ENCODE peak calls at places on chromosomes 4 and X, in four cellular contexts. P, G, W and B are unnamed samples.

GRCh38 chrX:13748486-13748885 is 13.9 kb downstream of the OFD1 start:
- DNase-seq in G (no peak), P (no peak), W (no peak), B (no peak)

GRCh38 chr4:25320374-25321172 is 8.0 kb downstream of the ZCCHC4 start:
- DNase-seq in P (no peak), G (no peak), W (no peak), B (no peak)

GRCh38 chr4:108172780-108173598 is 4.3 kb upstream of the LEF1 start:
- DNase-seq in W (no peak), P (peak; percentile 67), G (peak; percentile 80), B (no peak)

GRCh38 chrX:9308426-9308825 is 156.4 kb upstream of the TBL1X start:
- DNase-seq in G (no peak), P (no peak), W (no peak), B (no peak)

GRCh38 chr4:45036677-45037076 is 310.3 kb upstream of the GNPDA2 start:
- DNase-seq in P (no peak), W (no peak), G (no peak), B (no peak)

GRCh38 chr4:174069848-174070330 is 213.6 kb downstream of the FBXO8 start:
- DNase-seq in G (no peak), W (no peak), P (no peak), B (no peak)

GRCh38 chr4:85725727-85726170 is 250.8 kb downstream of the ARHGAP24 start:
- DNase-seq in G (no peak), W (no peak), P (no peak), B (no peak)

GRCh38 chr4:647481-647880 is 22.1 kb downstream of the PDE6B start:
- DNase-seq in G (no peak), P (no peak), W (no peak), B (no peak)

GRCh38 chr4:98421106-98421505 is 159.9 kb downstream of the RAP1GDS1 start:
- DNase-seq in W (no peak), G (no peak), P (no peak), B (no peak)

GRCh38 chr4:115259651-115260050 is 146.2 kb upstream of the NDST4 start:
- DNase-seq in G (no peak), P (no peak), W (no peak), B (no peak)

GRCh38 chr4:102715057-102715456 is 45.7 kb downstream of the MANBA start:
- DNase-seq in W (no peak), G (no peak), P (no peak), B (no peak)

GRCh38 chrX:16870861-16871584 is 861 bp upstream of the RBBP7 start:
- DNase-seq in G (no peak), P (no peak), W (peak; percentile 30), B (no peak)

GRCh38 chr4:81827568-81828202 is 356.0 kb upstream of the RASGEF1B start:
- DNase-seq in G (peak; percentile 53), P (no peak), W (no peak), B (no peak)

GRCh38 chr4:21018817-21019216 is 318.6 kb downstream of the PACRGL start:
- DNase-seq in G (no peak), W (no peak), P (no peak), B (no peak)

GRCh38 chr4:67714955-67715354 is 14.0 kb upstream of the UBA6 start:
- DNase-seq in P (no peak), W (no peak), G (no peak), B (no peak)

GRCh38 chrX:69469975-69470374 is 34.2 kb upstream of the NALF2 start:
- DNase-seq in W (no peak), P (no peak), G (no peak), B (no peak)

GRCh38 chr4:123288309-123289025 is 108.1 kb upstream of the SPRY1 start:
- DNase-seq in P (no peak), G (no peak), W (no peak), B (no peak)

GRCh38 chr4:78612398-78613005 is 60.9 kb downstream of the ANXA3 start:
- DNase-seq in W (no peak), G (no peak), P (no peak), B (no peak)

GRCh38 chr4:107349266-107349665 is 313.2 kb upstream of the DKK2 start:
- DNase-seq in W (peak; percentile 2), G (no peak), P (no peak), B (no peak)

GRCh38 chr4:76216975-76217814 is 3.6 kb upstream of the SCARB2 start:
- DNase-seq in G (no peak), W (no peak), P (no peak), B (no peak)

GRCh38 chr4:124903995-124904722 is 191.6 kb upstream of the ANKRD50 start:
- DNase-seq in G (no peak), P (no peak), W (no peak), B (no peak)

GRCh38 chrX:133297284-133297683 is 79.1 kb upstream of the TFDP3 start:
- DNase-seq in P (no peak), W (no peak), G (no peak), B (no peak)

GRCh38 chrX:13029341-13029740 is 15.1 kb downstream of the FAM9C start:
- DNase-seq in P (peak; percentile 4), W (no peak), G (no peak), B (no peak)

GRCh38 chrX:11664211-11664888 is 1.4 kb downstream of the ARHGAP6 start:
- DNase-seq in P (no peak), G (no peak), W (no peak), B (no peak)

GRCh38 chr4:3708103-3708510 is 58.1 kb upstream of the ADRA2C start:
- DNase-seq in P (no peak), G (no peak), W (no peak), B (no peak)

GRCh38 chr4:74770511-74770910 is 23.8 kb downstream of the BTC start:
- DNase-seq in P (no peak), G (no peak), W (no peak), B (no peak)

GRCh38 chr4:156052116-156052515 is 98.5 kb upstream of the CTSO start:
- DNase-seq in G (no peak), W (no peak), P (no peak), B (no peak)

GRCh38 chr4:123232439-123232838 is 164.2 kb upstream of the SPRY1 start:
- DNase-seq in W (no peak), P (no peak), G (no peak), B (no peak)

GRCh38 chr4:112120021-112120420 is 25.2 kb upstream of the FAM241A start:
- DNase-seq in W (no peak), P (no peak), G (no peak), B (no peak)

GRCh38 chr4:78662661-78663060 is 111.1 kb downstream of the ANXA3 start:
- DNase-seq in P (no peak), W (no peak), G (no peak), B (no peak)